ENCODE peak calls at places on chromosomes 6 and 20, in seven cellular contexts. One of them, this sample, is unnamed.

GRCh38 chr20:59242714-59243626 is 57.4 kb upstream of the EDN3 start:
- DNase-seq in activated CD4-positive, alpha-beta T cell treated with anti-CD3 and anti-CD28 coated beads for 1 hour: no peak
- DNase-seq in stomach: no peak
- DNase-seq in stimulated activated CD4-positive, alpha-beta T cell treated with anti-CD3 and anti-CD28 coated beads, Interleukin-4, amount 100 ng/mL, for 48 hours: peak
- DNase-seq in SK-N-DZ: no peak
- DNase-seq in effector CD4-positive, alpha-beta T cell: no peak
- DNase-seq in cardiac fibroblast: no peak
- DNase-seq in this sample: no peak

GRCh38 chr6:150883521-150883920 is 18.0 kb downstream of the MTHFD1L start:
- DNase-seq in activated CD4-positive, alpha-beta T cell treated with anti-CD3 and anti-CD28 coated beads for 1 hour: no peak
- DNase-seq in stomach: no peak
- DNase-seq in stimulated activated CD4-positive, alpha-beta T cell treated with anti-CD3 and anti-CD28 coated beads, Interleukin-4, amount 100 ng/mL, for 48 hours: no peak
- DNase-seq in SK-N-DZ: no peak
- DNase-seq in effector CD4-positive, alpha-beta T cell: no peak
- DNase-seq in cardiac fibroblast: peak
- DNase-seq in this sample: no peak

GRCh38 chr6:7418238-7418905 is 28.8 kb downstream of the RIOK1 start:
- DNase-seq in activated CD4-positive, alpha-beta T cell treated with anti-CD3 and anti-CD28 coated beads for 1 hour: no peak
- DNase-seq in stomach: no peak
- DNase-seq in stimulated activated CD4-positive, alpha-beta T cell treated with anti-CD3 and anti-CD28 coated beads, Interleukin-4, amount 100 ng/mL, for 48 hours: no peak
- DNase-seq in SK-N-DZ: peak
- DNase-seq in effector CD4-positive, alpha-beta T cell: no peak
- DNase-seq in cardiac fibroblast: no peak
- DNase-seq in this sample: no peak

GRCh38 chr6:116036885-116037284 is 23.8 kb downstream of the FRK start:
- DNase-seq in activated CD4-positive, alpha-beta T cell treated with anti-CD3 and anti-CD28 coated beads for 1 hour: no peak
- DNase-seq in stomach: no peak
- DNase-seq in stimulated activated CD4-positive, alpha-beta T cell treated with anti-CD3 and anti-CD28 coated beads, Interleukin-4, amount 100 ng/mL, for 48 hours: no peak
- DNase-seq in SK-N-DZ: no peak
- DNase-seq in effector CD4-positive, alpha-beta T cell: no peak
- DNase-seq in cardiac fibroblast: peak
- DNase-seq in this sample: no peak

GRCh38 chr6:23036401-23036983 is 467.1 kb downstream of the HDGFL1 start:
- DNase-seq in activated CD4-positive, alpha-beta T cell treated with anti-CD3 and anti-CD28 coated beads for 1 hour: no peak
- DNase-seq in stomach: no peak
- DNase-seq in stimulated activated CD4-positive, alpha-beta T cell treated with anti-CD3 and anti-CD28 coated beads, Interleukin-4, amount 100 ng/mL, for 48 hours: no peak
- DNase-seq in SK-N-DZ: no peak
- DNase-seq in effector CD4-positive, alpha-beta T cell: no peak
- DNase-seq in cardiac fibroblast: peak
- DNase-seq in this sample: no peak

GRCh38 chr6:115594894-115595293 is 465.8 kb downstream of the FRK start:
- DNase-seq in activated CD4-positive, alpha-beta T cell treated with anti-CD3 and anti-CD28 coated beads for 1 hour: no peak
- DNase-seq in stomach: no peak
- DNase-seq in stimulated activated CD4-positive, alpha-beta T cell treated with anti-CD3 and anti-CD28 coated beads, Interleukin-4, amount 100 ng/mL, for 48 hours: no peak
- DNase-seq in SK-N-DZ: no peak
- DNase-seq in effector CD4-positive, alpha-beta T cell: no peak
- DNase-seq in cardiac fibroblast: no peak
- DNase-seq in this sample: no peak

GRCh38 chr6:111683126-111683525 is 77.4 kb upstream of the TRAF3IP2 start:
- DNase-seq in activated CD4-positive, alpha-beta T cell treated with anti-CD3 and anti-CD28 coated beads for 1 hour: no peak
- DNase-seq in stomach: no peak
- DNase-seq in stimulated activated CD4-positive, alpha-beta T cell treated with anti-CD3 and anti-CD28 coated beads, Interleukin-4, amount 100 ng/mL, for 48 hours: no peak
- DNase-seq in SK-N-DZ: no peak
- DNase-seq in effector CD4-positive, alpha-beta T cell: no peak
- DNase-seq in cardiac fibroblast: peak
- DNase-seq in this sample: no peak

GRCh38 chr6:150115769-150116168 is 27.1 kb upstream of the PPP1R14C start:
- DNase-seq in activated CD4-positive, alpha-beta T cell treated with anti-CD3 and anti-CD28 coated beads for 1 hour: no peak
- DNase-seq in stomach: no peak
- DNase-seq in stimulated activated CD4-positive, alpha-beta T cell treated with anti-CD3 and anti-CD28 coated beads, Interleukin-4, amount 100 ng/mL, for 48 hours: no peak
- DNase-seq in SK-N-DZ: no peak
- DNase-seq in effector CD4-positive, alpha-beta T cell: no peak
- DNase-seq in cardiac fibroblast: no peak
- DNase-seq in this sample: no peak

GRCh38 chr6:75224303-75224926 is 18.6 kb upstream of the COL12A1 start:
- DNase-seq in activated CD4-positive, alpha-beta T cell treated with anti-CD3 and anti-CD28 coated beads for 1 hour: no peak
- DNase-seq in stomach: no peak
- DNase-seq in stimulated activated CD4-positive, alpha-beta T cell treated with anti-CD3 and anti-CD28 coated beads, Interleukin-4, amount 100 ng/mL, for 48 hours: no peak
- DNase-seq in SK-N-DZ: no peak
- DNase-seq in effector CD4-positive, alpha-beta T cell: no peak
- DNase-seq in cardiac fibroblast: no peak
- DNase-seq in this sample: no peak

GRCh38 chr6:146434991-146435390 is 108.6 kb upstream of the RAB32 start:
- DNase-seq in activated CD4-positive, alpha-beta T cell treated with anti-CD3 and anti-CD28 coated beads for 1 hour: no peak
- DNase-seq in stomach: no peak
- DNase-seq in stimulated activated CD4-positive, alpha-beta T cell treated with anti-CD3 and anti-CD28 coated beads, Interleukin-4, amount 100 ng/mL, for 48 hours: no peak
- DNase-seq in SK-N-DZ: no peak
- DNase-seq in effector CD4-positive, alpha-beta T cell: no peak
- DNase-seq in cardiac fibroblast: no peak
- DNase-seq in this sample: no peak

GRCh38 chr6:142821164-142821716 is 123.7 kb downstream of the HIVEP2 start:
- DNase-seq in activated CD4-positive, alpha-beta T cell treated with anti-CD3 and anti-CD28 coated beads for 1 hour: no peak
- DNase-seq in stomach: no peak
- DNase-seq in stimulated activated CD4-positive, alpha-beta T cell treated with anti-CD3 and anti-CD28 coated beads, Interleukin-4, amount 100 ng/mL, for 48 hours: no peak
- DNase-seq in SK-N-DZ: no peak
- DNase-seq in effector CD4-positive, alpha-beta T cell: no peak
- DNase-seq in cardiac fibroblast: no peak
- DNase-seq in this sample: no peak

GRCh38 chr20:25083773-25084615 is 2.1 kb upstream of the VSX1 start:
- DNase-seq in activated CD4-positive, alpha-beta T cell treated with anti-CD3 and anti-CD28 coated beads for 1 hour: no peak
- DNase-seq in stomach: peak
- DNase-seq in stimulated activated CD4-positive, alpha-beta T cell treated with anti-CD3 and anti-CD28 coated beads, Interleukin-4, amount 100 ng/mL, for 48 hours: peak
- DNase-seq in SK-N-DZ: no peak
- DNase-seq in effector CD4-positive, alpha-beta T cell: no peak
- DNase-seq in cardiac fibroblast: no peak
- DNase-seq in this sample: no peak

GRCh38 chr6:53382421-53382820 is 33.7 kb upstream of the ELOVL5 start:
- DNase-seq in activated CD4-positive, alpha-beta T cell treated with anti-CD3 and anti-CD28 coated beads for 1 hour: no peak
- DNase-seq in stomach: no peak
- DNase-seq in stimulated activated CD4-positive, alpha-beta T cell treated with anti-CD3 and anti-CD28 coated beads, Interleukin-4, amount 100 ng/mL, for 48 hours: no peak
- DNase-seq in SK-N-DZ: no peak
- DNase-seq in effector CD4-positive, alpha-beta T cell: no peak
- DNase-seq in cardiac fibroblast: no peak
- DNase-seq in this sample: no peak

GRCh38 chr6:125780540-125781306 is 10.0 kb upstream of the NCOA7 start:
- DNase-seq in activated CD4-positive, alpha-beta T cell treated with anti-CD3 and anti-CD28 coated beads for 1 hour: peak
- DNase-seq in stomach: peak
- DNase-seq in stimulated activated CD4-positive, alpha-beta T cell treated with anti-CD3 and anti-CD28 coated beads, Interleukin-4, amount 100 ng/mL, for 48 hours: peak
- DNase-seq in SK-N-DZ: peak
- DNase-seq in effector CD4-positive, alpha-beta T cell: peak
- DNase-seq in cardiac fibroblast: peak
- DNase-seq in this sample: peak

GRCh38 chr6:34207695-34208443 is 28.8 kb upstream of the HMGA1 start:
- DNase-seq in activated CD4-positive, alpha-beta T cell treated with anti-CD3 and anti-CD28 coated beads for 1 hour: no peak
- DNase-seq in stomach: no peak
- DNase-seq in stimulated activated CD4-positive, alpha-beta T cell treated with anti-CD3 and anti-CD28 coated beads, Interleukin-4, amount 100 ng/mL, for 48 hours: peak
- DNase-seq in SK-N-DZ: no peak
- DNase-seq in effector CD4-positive, alpha-beta T cell: no peak
- DNase-seq in cardiac fibroblast: no peak
- DNase-seq in this sample: no peak

GRCh38 chr6:52566853-52567279 is 10.0 kb downstream of the TRAM2 start:
- DNase-seq in activated CD4-positive, alpha-beta T cell treated with anti-CD3 and anti-CD28 coated beads for 1 hour: no peak
- DNase-seq in stomach: no peak
- DNase-seq in stimulated activated CD4-positive, alpha-beta T cell treated with anti-CD3 and anti-CD28 coated beads, Interleukin-4, amount 100 ng/mL, for 48 hours: no peak
- DNase-seq in SK-N-DZ: no peak
- DNase-seq in effector CD4-positive, alpha-beta T cell: no peak
- DNase-seq in cardiac fibroblast: peak
- DNase-seq in this sample: no peak

GRCh38 chr6:165883851-165884640 is 221.0 kb upstream of the PDE10A start:
- DNase-seq in activated CD4-positive, alpha-beta T cell treated with anti-CD3 and anti-CD28 coated beads for 1 hour: no peak
- DNase-seq in stomach: no peak
- DNase-seq in stimulated activated CD4-positive, alpha-beta T cell treated with anti-CD3 and anti-CD28 coated beads, Interleukin-4, amount 100 ng/mL, for 48 hours: no peak
- DNase-seq in SK-N-DZ: no peak
- DNase-seq in effector CD4-positive, alpha-beta T cell: no peak
- DNase-seq in cardiac fibroblast: peak
- DNase-seq in this sample: no peak

GRCh38 chr20:51528263-51529026 is 14.1 kb downstream of the NFATC2 start:
- DNase-seq in activated CD4-positive, alpha-beta T cell treated with anti-CD3 and anti-CD28 coated beads for 1 hour: peak
- DNase-seq in stomach: no peak
- DNase-seq in stimulated activated CD4-positive, alpha-beta T cell treated with anti-CD3 and anti-CD28 coated beads, Interleukin-4, amount 100 ng/mL, for 48 hours: peak
- DNase-seq in SK-N-DZ: no peak
- DNase-seq in effector CD4-positive, alpha-beta T cell: peak
- DNase-seq in cardiac fibroblast: no peak
- DNase-seq in this sample: no peak

GRCh38 chr20:6007094-6007528 is 46.7 kb downstream of the LRRN4 start:
- DNase-seq in activated CD4-positive, alpha-beta T cell treated with anti-CD3 and anti-CD28 coated beads for 1 hour: no peak
- DNase-seq in stomach: no peak
- DNase-seq in stimulated activated CD4-positive, alpha-beta T cell treated with anti-CD3 and anti-CD28 coated beads, Interleukin-4, amount 100 ng/mL, for 48 hours: no peak
- DNase-seq in SK-N-DZ: no peak
- DNase-seq in effector CD4-positive, alpha-beta T cell: no peak
- DNase-seq in cardiac fibroblast: peak
- DNase-seq in this sample: no peak

GRCh38 chr6:31401403-31401802 is 2.0 kb upstream of the MICA start:
- DNase-seq in activated CD4-positive, alpha-beta T cell treated with anti-CD3 and anti-CD28 coated beads for 1 hour: no peak
- DNase-seq in stomach: peak
- DNase-seq in stimulated activated CD4-positive, alpha-beta T cell treated with anti-CD3 and anti-CD28 coated beads, Interleukin-4, amount 100 ng/mL, for 48 hours: no peak
- DNase-seq in SK-N-DZ: no peak
- DNase-seq in effector CD4-positive, alpha-beta T cell: no peak
- DNase-seq in cardiac fibroblast: peak
- DNase-seq in this sample: no peak

GRCh38 chr6:76000629-76001028 is 71.8 kb downstream of the IMPG1 start:
- DNase-seq in activated CD4-positive, alpha-beta T cell treated with anti-CD3 and anti-CD28 coated beads for 1 hour: no peak
- DNase-seq in stomach: no peak
- DNase-seq in stimulated activated CD4-positive, alpha-beta T cell treated with anti-CD3 and anti-CD28 coated beads, Interleukin-4, amount 100 ng/mL, for 48 hours: no peak
- DNase-seq in SK-N-DZ: no peak
- DNase-seq in effector CD4-positive, alpha-beta T cell: no peak
- DNase-seq in cardiac fibroblast: no peak
- DNase-seq in this sample: no peak

GRCh38 chr6:21898107-21898796 is 304.7 kb downstream of the SOX4 start:
- DNase-seq in activated CD4-positive, alpha-beta T cell treated with anti-CD3 and anti-CD28 coated beads for 1 hour: no peak
- DNase-seq in stomach: no peak
- DNase-seq in stimulated activated CD4-positive, alpha-beta T cell treated with anti-CD3 and anti-CD28 coated beads, Interleukin-4, amount 100 ng/mL, for 48 hours: no peak
- DNase-seq in SK-N-DZ: no peak
- DNase-seq in effector CD4-positive, alpha-beta T cell: no peak
- DNase-seq in cardiac fibroblast: peak
- DNase-seq in this sample: no peak

GRCh38 chr20:48619126-48620101 is 208.4 kb downstream of the PREX1 start:
- DNase-seq in activated CD4-positive, alpha-beta T cell treated with anti-CD3 and anti-CD28 coated beads for 1 hour: no peak
- DNase-seq in stomach: no peak
- DNase-seq in stimulated activated CD4-positive, alpha-beta T cell treated with anti-CD3 and anti-CD28 coated beads, Interleukin-4, amount 100 ng/mL, for 48 hours: no peak
- DNase-seq in SK-N-DZ: peak
- DNase-seq in effector CD4-positive, alpha-beta T cell: no peak
- DNase-seq in cardiac fibroblast: no peak
- DNase-seq in this sample: no peak

GRCh38 chr6:155541976-155542375 is 86.3 kb upstream of the NOX3 start:
- DNase-seq in activated CD4-positive, alpha-beta T cell treated with anti-CD3 and anti-CD28 coated beads for 1 hour: no peak
- DNase-seq in stomach: no peak
- DNase-seq in stimulated activated CD4-positive, alpha-beta T cell treated with anti-CD3 and anti-CD28 coated beads, Interleukin-4, amount 100 ng/mL, for 48 hours: no peak
- DNase-seq in SK-N-DZ: no peak
- DNase-seq in effector CD4-positive, alpha-beta T cell: no peak
- DNase-seq in cardiac fibroblast: peak
- DNase-seq in this sample: no peak

GRCh38 chr20:35437599-35437998 is 429 bp downstream of the GDF5 start:
- DNase-seq in activated CD4-positive, alpha-beta T cell treated with anti-CD3 and anti-CD28 coated beads for 1 hour: no peak
- DNase-seq in stomach: no peak
- DNase-seq in stimulated activated CD4-positive, alpha-beta T cell treated with anti-CD3 and anti-CD28 coated beads, Interleukin-4, amount 100 ng/mL, for 48 hours: no peak
- DNase-seq in SK-N-DZ: no peak
- DNase-seq in effector CD4-positive, alpha-beta T cell: no peak
- DNase-seq in cardiac fibroblast: no peak
- DNase-seq in this sample: no peak

GRCh38 chr6:43271103-43271815 is 26.8 kb upstream of the SLC22A7 start:
- DNase-seq in activated CD4-positive, alpha-beta T cell treated with anti-CD3 and anti-CD28 coated beads for 1 hour: no peak
- DNase-seq in stomach: no peak
- DNase-seq in stimulated activated CD4-positive, alpha-beta T cell treated with anti-CD3 and anti-CD28 coated beads, Interleukin-4, amount 100 ng/mL, for 48 hours: no peak
- DNase-seq in SK-N-DZ: no peak
- DNase-seq in effector CD4-positive, alpha-beta T cell: no peak
- DNase-seq in cardiac fibroblast: no peak
- DNase-seq in this sample: no peak

GRCh38 chr20:53750827-53751393 is 157.3 kb upstream of the ZNF217 start:
- DNase-seq in activated CD4-positive, alpha-beta T cell treated with anti-CD3 and anti-CD28 coated beads for 1 hour: no peak
- DNase-seq in stomach: peak
- DNase-seq in stimulated activated CD4-positive, alpha-beta T cell treated with anti-CD3 and anti-CD28 coated beads, Interleukin-4, amount 100 ng/mL, for 48 hours: no peak
- DNase-seq in SK-N-DZ: peak
- DNase-seq in effector CD4-positive, alpha-beta T cell: no peak
- DNase-seq in cardiac fibroblast: peak
- DNase-seq in this sample: peak

GRCh38 chr6:35258858-35259193 is 709 bp upstream of the ZNF76 start:
- DNase-seq in activated CD4-positive, alpha-beta T cell treated with anti-CD3 and anti-CD28 coated beads for 1 hour: no peak
- DNase-seq in stomach: peak
- DNase-seq in stimulated activated CD4-positive, alpha-beta T cell treated with anti-CD3 and anti-CD28 coated beads, Interleukin-4, amount 100 ng/mL, for 48 hours: no peak
- DNase-seq in SK-N-DZ: no peak
- DNase-seq in effector CD4-positive, alpha-beta T cell: peak
- DNase-seq in cardiac fibroblast: no peak
- DNase-seq in this sample: no peak

GRCh38 chr6:152123076-152123475 is 315.6 kb downstream of the ESR1 start:
- DNase-seq in activated CD4-positive, alpha-beta T cell treated with anti-CD3 and anti-CD28 coated beads for 1 hour: no peak
- DNase-seq in stomach: no peak
- DNase-seq in stimulated activated CD4-positive, alpha-beta T cell treated with anti-CD3 and anti-CD28 coated beads, Interleukin-4, amount 100 ng/mL, for 48 hours: no peak
- DNase-seq in SK-N-DZ: no peak
- DNase-seq in effector CD4-positive, alpha-beta T cell: no peak
- DNase-seq in cardiac fibroblast: no peak
- DNase-seq in this sample: no peak

GRCh38 chr6:166942393-166943168 is 13.8 kb downstream of the RNASET2 start:
- DNase-seq in activated CD4-positive, alpha-beta T cell treated with anti-CD3 and anti-CD28 coated beads for 1 hour: peak
- DNase-seq in stomach: no peak
- DNase-seq in stimulated activated CD4-positive, alpha-beta T cell treated with anti-CD3 and anti-CD28 coated beads, Interleukin-4, amount 100 ng/mL, for 48 hours: peak
- DNase-seq in SK-N-DZ: no peak
- DNase-seq in effector CD4-positive, alpha-beta T cell: peak
- DNase-seq in cardiac fibroblast: no peak
- DNase-seq in this sample: no peak

GRCh38 chr20:50191566-50192363 is 1.1 kb downstream of the CEBPB start:
- DNase-seq in activated CD4-positive, alpha-beta T cell treated with anti-CD3 and anti-CD28 coated beads for 1 hour: peak
- DNase-seq in stomach: peak
- DNase-seq in stimulated activated CD4-positive, alpha-beta T cell treated with anti-CD3 and anti-CD28 coated beads, Interleukin-4, amount 100 ng/mL, for 48 hours: peak
- DNase-seq in SK-N-DZ: peak
- DNase-seq in effector CD4-positive, alpha-beta T cell: peak
- DNase-seq in cardiac fibroblast: peak
- DNase-seq in this sample: peak

GRCh38 chr6:91094341-91094740 is 507.5 kb upstream of the MAP3K7 start:
- DNase-seq in activated CD4-positive, alpha-beta T cell treated with anti-CD3 and anti-CD28 coated beads for 1 hour: no peak
- DNase-seq in stomach: no peak
- DNase-seq in stimulated activated CD4-positive, alpha-beta T cell treated with anti-CD3 and anti-CD28 coated beads, Interleukin-4, amount 100 ng/mL, for 48 hours: no peak
- DNase-seq in SK-N-DZ: no peak
- DNase-seq in effector CD4-positive, alpha-beta T cell: no peak
- DNase-seq in cardiac fibroblast: no peak
- DNase-seq in this sample: no peak

GRCh38 chr6:101614774-101615173 is 221.3 kb downstream of the GRIK2 start:
- DNase-seq in activated CD4-positive, alpha-beta T cell treated with anti-CD3 and anti-CD28 coated beads for 1 hour: no peak
- DNase-seq in stomach: no peak
- DNase-seq in stimulated activated CD4-positive, alpha-beta T cell treated with anti-CD3 and anti-CD28 coated beads, Interleukin-4, amount 100 ng/mL, for 48 hours: no peak
- DNase-seq in SK-N-DZ: no peak
- DNase-seq in effector CD4-positive, alpha-beta T cell: no peak
- DNase-seq in cardiac fibroblast: peak
- DNase-seq in this sample: no peak

GRCh38 chr20:47788741-47789080 is 3.4 kb upstream of the SULF2 start:
- DNase-seq in activated CD4-positive, alpha-beta T cell treated with anti-CD3 and anti-CD28 coated beads for 1 hour: no peak
- DNase-seq in stomach: no peak
- DNase-seq in stimulated activated CD4-positive, alpha-beta T cell treated with anti-CD3 and anti-CD28 coated beads, Interleukin-4, amount 100 ng/mL, for 48 hours: no peak
- DNase-seq in SK-N-DZ: no peak
- DNase-seq in effector CD4-positive, alpha-beta T cell: no peak
- DNase-seq in cardiac fibroblast: no peak
- DNase-seq in this sample: no peak

GRCh38 chr6:108268845-108269244 is 8.0 kb upstream of the SNX3 start:
- DNase-seq in activated CD4-positive, alpha-beta T cell treated with anti-CD3 and anti-CD28 coated beads for 1 hour: no peak
- DNase-seq in stomach: no peak
- DNase-seq in stimulated activated CD4-positive, alpha-beta T cell treated with anti-CD3 and anti-CD28 coated beads, Interleukin-4, amount 100 ng/mL, for 48 hours: no peak
- DNase-seq in SK-N-DZ: no peak
- DNase-seq in effector CD4-positive, alpha-beta T cell: no peak
- DNase-seq in cardiac fibroblast: no peak
- DNase-seq in this sample: no peak

GRCh38 chr6:154230910-154231595 is 125.5 kb downstream of the IPCEF1 start:
- DNase-seq in activated CD4-positive, alpha-beta T cell treated with anti-CD3 and anti-CD28 coated beads for 1 hour: no peak
- DNase-seq in stomach: no peak
- DNase-seq in stimulated activated CD4-positive, alpha-beta T cell treated with anti-CD3 and anti-CD28 coated beads, Interleukin-4, amount 100 ng/mL, for 48 hours: no peak
- DNase-seq in SK-N-DZ: no peak
- DNase-seq in effector CD4-positive, alpha-beta T cell: no peak
- DNase-seq in cardiac fibroblast: no peak
- DNase-seq in this sample: no peak

GRCh38 chr6:13695217-13695616 is 16.4 kb downstream of the RANBP9 start:
- DNase-seq in activated CD4-positive, alpha-beta T cell treated with anti-CD3 and anti-CD28 coated beads for 1 hour: no peak
- DNase-seq in stomach: no peak
- DNase-seq in stimulated activated CD4-positive, alpha-beta T cell treated with anti-CD3 and anti-CD28 coated beads, Interleukin-4, amount 100 ng/mL, for 48 hours: no peak
- DNase-seq in SK-N-DZ: no peak
- DNase-seq in effector CD4-positive, alpha-beta T cell: no peak
- DNase-seq in cardiac fibroblast: no peak
- DNase-seq in this sample: no peak

GRCh38 chr6:136024711-136025110 is 173.2 kb downstream of the PDE7B start:
- DNase-seq in activated CD4-positive, alpha-beta T cell treated with anti-CD3 and anti-CD28 coated beads for 1 hour: no peak
- DNase-seq in stomach: no peak
- DNase-seq in stimulated activated CD4-positive, alpha-beta T cell treated with anti-CD3 and anti-CD28 coated beads, Interleukin-4, amount 100 ng/mL, for 48 hours: no peak
- DNase-seq in SK-N-DZ: no peak
- DNase-seq in effector CD4-positive, alpha-beta T cell: no peak
- DNase-seq in cardiac fibroblast: no peak
- DNase-seq in this sample: no peak

This sample was measured in ureter.